ENCODE peak calls at places on chromosome X, in ten cellular contexts. S, B, A, Y, X, E, L, D, T and Q are unnamed samples. For H3K4me1, the result is how much of the 10 kb centered on the place peaks cover.

GRCh38 chrX:56798866-56799864 is 70.1 kb downstream of the NBDY start:
- DNase-seq in E (peak), B (peak), L (peak), X (peak), S (no peak), Y (no peak), A (no peak), D (no peak), T (no peak), Q (no peak)

GRCh38 chrX:113699939-113700338 is 859.3 kb upstream of the AMOT start:
- DNase-seq in T (no peak), Y (no peak), A (no peak), B (no peak), X (no peak), S (no peak), D (no peak), E (no peak), L (no peak), Q (no peak)

GRCh38 chrX:110420771-110421498 is 62.3 kb downstream of the RTL9 start:
- DNase-seq in E (no peak), A (no peak), B (no peak), S (no peak), D (no peak), Y (no peak), L (no peak), T (no peak), X (no peak), Q (no peak)

GRCh38 chrX:155068165-155068564 is 2.8 kb downstream of the CMC4 start:
- DNase-seq in B (no peak), T (peak), Y (no peak), E (no peak), X (no peak), S (no peak), D (no peak), L (no peak), A (no peak), Q (peak)

GRCh38 chrX:49947778-49948177 is 25.4 kb downstream of the CLCN5 start:
- DNase-seq in T (no peak), B (no peak), D (no peak), S (no peak), Y (no peak), L (no peak), X (no peak), A (no peak), E (no peak), Q (no peak)

GRCh38 chrX:11458175-11458574 is 165.0 kb downstream of the AMELX start:
- DNase-seq in X (no peak), S (peak), Y (no peak), E (peak), T (peak), L (no peak), D (no peak), B (no peak), A (peak), Q (no peak)

GRCh38 chrX:51332188-51332942 is at the start of gene NUDT10:
- DNase-seq in D (no peak), B (peak), S (peak), L (peak), A (no peak), X (peak), E (no peak), Y (peak), T (peak), Q (peak)

GRCh38 chrX:21479695-21480280 is 105.6 kb downstream of the CNKSR2 start:
- DNase-seq in B (no peak), X (no peak), D (peak), T (peak), L (peak), Y (peak), S (peak), E (no peak), A (no peak), Q (peak)

GRCh38 chrX:23436875-23437274 is 102.2 kb downstream of the PTCHD1 start:
- DNase-seq in Y (no peak), E (no peak), S (no peak), A (no peak), L (no peak), X (no peak), D (no peak), T (no peak), B (no peak), Q (no peak)

GRCh38 chrX:38515291-38515690 is 46.1 kb upstream of the TSPAN7 start:
- DNase-seq in A (no peak), D (no peak), L (no peak), T (no peak), S (no peak), E (no peak), Y (no peak), B (no peak), X (no peak), Q (no peak)

GRCh38 chrX:155997436-155997835 is at the start of gene IL9R:
- DNase-seq in B (no peak), D (peak), X (no peak), A (no peak), L (no peak), Y (peak), T (no peak), S (no peak), E (no peak), Q (no peak)

GRCh38 chrX:79413009-79413408 is 45.9 kb upstream of the ITM2A start:
- DNase-seq in Y (peak), B (no peak), X (no peak), L (peak), D (peak), A (no peak), S (no peak), T (no peak), E (no peak), Q (peak)

GRCh38 chrX:15761564-15762191 is 23.6 kb downstream of the CA5B start:
- DNase-seq in T (peak), E (no peak), S (no peak), Y (peak), B (no peak), X (no peak), D (peak), L (peak), A (no peak), Q (no peak)

GRCh38 chrX:33183366-33183765 is 28.0 kb downstream of the DMD start:
- DNase-seq in X (no peak), A (peak), E (no peak), Y (no peak), D (no peak), B (peak), L (no peak), T (peak), S (peak), Q (peak)

GRCh38 chrX:70046978-70047377 is 2.8 kb downstream of the AWAT2 start:
- DNase-seq in E (no peak), T (peak), S (no peak), B (no peak), A (no peak), X (no peak), Y (no peak), L (no peak), D (no peak), Q (no peak)

GRCh38 chrX:1534321-1535168 is 2.4 kb downstream of the P2RY8 start:
- DNase-seq in Y (peak), D (no peak), L (peak), X (no peak), S (no peak), T (no peak), A (no peak), E (no peak), B (no peak), Q (no peak)

GRCh38 chrX:80550722-80551121 is 130.5 kb downstream of the TENT5D start:
- DNase-seq in S (no peak), D (no peak), A (no peak), B (no peak), E (no peak), L (peak), T (no peak), Y (no peak), X (no peak), Q (no peak)

GRCh38 chrX:37509349-37509748 is 62.1 kb upstream of the LANCL3 start:
- DNase-seq in L (peak), S (no peak), D (no peak), Y (no peak), X (no peak), T (peak), A (no peak), E (no peak), B (no peak), Q (peak)

GRCh38 chrX:34130980-34131744 is 952 bp downstream of the FAM47A start:
- DNase-seq in E (no peak), B (peak), Y (no peak), S (no peak), T (no peak), D (no peak), A (no peak), X (no peak), L (no peak), Q (no peak)

GRCh38 chrX:97389761-97390192 is 506.1 kb downstream of the RPA4 start:
- DNase-seq in T (peak), D (no peak), A (no peak), L (no peak), S (no peak), X (no peak), B (no peak), Y (no peak), E (no peak), Q (peak)

GRCh38 chrX:135081695-135082094 is 29.8 kb upstream of the RTL8A start:
- DNase-seq in T (no peak), A (no peak), B (no peak), X (no peak), D (no peak), L (no peak), S (no peak), E (no peak), Y (no peak), Q (no peak)

GRCh38 chrX:6159468-6159867 is 69.2 kb downstream of the NLGN4X start:
- DNase-seq in S (no peak), E (no peak), A (no peak), D (no peak), T (no peak), X (no peak), Y (no peak), B (no peak), L (no peak), Q (no peak)

GRCh38 chrX:10286195-10286594 is 129.4 kb downstream of the CLCN4 start:
- DNase-seq in A (no peak), B (no peak), L (no peak), D (no peak), S (no peak), X (no peak), E (no peak), T (no peak), Y (no peak), Q (no peak)

GRCh38 chrX:118182050-118182449 is 65.4 kb upstream of the KLHL13 start:
- DNase-seq in S (no peak), X (no peak), E (no peak), A (no peak), L (no peak), T (peak), D (no peak), B (no peak), Y (no peak), Q (no peak)

GRCh38 chrX:2547746-2548145 is 47.0 kb upstream of the DHRSX start:
- DNase-seq in D (no peak), S (no peak), E (no peak), Y (no peak), B (no peak), T (no peak), A (no peak), X (no peak), L (no peak), Q (no peak)

GRCh38 chrX:14672611-14673172 is 143.4 kb downstream of the GLRA2 start:
- DNase-seq in D (no peak), X (no peak), A (no peak), B (no peak), E (no peak), L (no peak), S (no peak), T (no peak), Y (no peak), Q (no peak)

GRCh38 chrX:3811331-3812311 is 98.2 kb upstream of the PRKX start:
- DNase-seq in T (peak), L (peak), Y (peak), S (peak), B (no peak), X (peak), D (peak), A (no peak), E (peak), Q (peak)

GRCh38 chrX:111854778-111855490 is 21.0 kb upstream of the TRPC5OS start:
- DNase-seq in E (no peak), B (no peak), S (no peak), Y (no peak), D (peak), X (no peak), L (no peak), A (no peak), T (no peak), Q (peak)

GRCh38 chrX:28586891-28587635 is at the start of gene IL1RAPL1:
- DNase-seq in S (no peak), Y (no peak), A (no peak), T (peak), B (no peak), D (peak), L (peak), X (no peak), E (no peak), Q (peak)

GRCh38 chrX:134898450-134898849 is 92.3 kb upstream of the SMIM10 start:
- DNase-seq in Y (no peak), E (no peak), B (no peak), D (no peak), A (no peak), X (no peak), T (peak), S (no peak), L (no peak), Q (no peak)

GRCh38 chrX:70496491-70496890 is 51.9 kb downstream of the DLG3 start:
- DNase-seq in X (no peak), D (no peak), L (no peak), E (no peak), B (no peak), S (no peak), Y (no peak), A (no peak), T (no peak), Q (no peak)

GRCh38 chrX:134236690-134237362 is at the start of gene CCDC160:
- DNase-seq in Y (no peak), D (peak), B (peak), L (peak), S (peak), T (peak), E (no peak), X (peak), A (peak), Q (no peak)

GRCh38 chrX:24566233-24566632 is 80.9 kb downstream of the PCYT1B start:
- DNase-seq in Y (no peak), T (no peak), D (no peak), S (no peak), L (no peak), X (no peak), E (no peak), B (no peak), A (no peak), Q (no peak)

DNA sequence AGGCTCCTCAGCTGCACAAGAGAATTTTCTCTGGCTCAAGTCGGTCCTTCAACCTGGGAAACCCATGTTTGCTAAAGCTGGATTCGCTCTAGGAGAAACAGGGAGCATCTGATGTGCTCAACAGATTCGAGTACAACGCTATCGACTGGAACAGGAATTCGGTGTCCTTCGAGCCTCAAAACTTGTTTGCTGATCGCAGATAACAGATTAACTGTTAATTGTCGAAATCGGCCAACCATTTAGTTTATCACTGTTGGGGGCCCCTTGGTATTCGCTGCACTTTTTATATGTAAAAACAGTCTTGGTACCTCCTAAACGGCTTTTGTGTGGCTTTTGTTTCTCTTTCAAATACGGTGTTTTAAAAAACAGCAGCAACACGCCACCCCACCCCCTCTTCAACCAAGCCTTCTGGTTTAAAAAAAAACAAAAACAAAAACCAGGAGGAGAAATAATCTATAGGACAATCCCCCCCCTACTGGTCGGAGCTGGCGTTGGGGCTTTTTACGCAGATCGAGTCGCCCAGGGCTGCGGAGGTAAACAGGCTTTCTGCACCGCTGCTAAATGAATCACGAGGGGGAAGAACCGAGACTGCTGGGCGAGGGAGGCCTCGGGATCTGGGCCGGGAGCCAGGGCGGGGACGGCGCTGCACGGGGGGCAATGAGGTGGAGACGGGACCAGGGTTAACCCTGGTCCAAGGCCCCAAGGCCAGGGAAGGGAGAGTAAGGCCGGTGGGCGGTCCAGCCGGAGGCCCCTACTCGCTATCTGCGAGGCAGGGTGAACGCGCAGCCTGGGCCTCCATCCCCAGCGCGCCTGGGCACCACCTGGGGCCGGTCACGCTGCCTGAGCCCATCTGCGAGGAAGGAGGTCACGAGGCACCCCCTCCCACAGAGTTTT is 71.7 kb upstream of the BCOR start:
- DNase-seq in A (no peak), D (peak), E (no peak), X (peak), Y (peak), B (peak), S (no peak), T (peak), L (peak), Q (no peak)
- H3K4me1 ChIP-seq in A (under half), D (under half), E (under half), X (under half), Y (half or more), B (under half), S (under half), T (under half), L (under half), Q (under half)

DNA sequence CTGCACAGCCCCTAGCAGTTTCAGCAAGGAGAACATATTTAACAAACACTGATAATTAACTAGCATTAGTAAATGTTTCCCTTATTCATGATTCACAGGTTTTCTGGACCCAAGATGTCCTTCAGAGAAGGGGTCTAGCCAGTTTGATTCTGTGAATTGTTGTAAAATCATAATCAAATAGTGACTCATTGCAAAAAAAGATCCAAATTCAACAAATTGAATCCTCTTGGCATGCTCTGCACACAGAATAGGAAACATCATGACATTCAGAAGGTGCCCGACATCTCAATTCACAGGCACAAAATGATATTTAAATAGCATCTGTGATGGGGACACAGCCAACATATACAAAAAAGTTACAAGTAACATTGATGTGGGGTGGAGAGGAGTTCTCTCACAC is 100.1 kb downstream of the SH3KBP1 start:
- DNase-seq in L (no peak), A (no peak), D (no peak), E (no peak), B (no peak), S (no peak), Y (no peak), X (no peak), T (no peak), Q (no peak)
- H3K4me1 ChIP-seq in L (under half), A (under half), D (under half), E (under half), B (under half), S (under half), Y (half or more), X (under half), T (under half), Q (under half)

GRCh38 chrX:153878285-153878779 is 7.6 kb downstream of the L1CAM start:
- DNase-seq in S (no peak), D (no peak), T (no peak), Y (no peak), X (no peak), B (no peak), E (no peak), L (no peak), A (no peak), Q (no peak)
- H3K4me1 ChIP-seq in S (under half), D (under half), T (under half), Y (under half), X (under half), B (under half), E (under half), L (under half), A (under half), Q (under half)

GRCh38 chrX:13419276-13419675 is 99.4 kb upstream of the ATXN3L start:
- DNase-seq in D (no peak), E (no peak), L (no peak), B (no peak), T (no peak), A (no peak), Y (no peak), S (no peak), X (no peak), Q (no peak)

GRCh38 chrX:13412208-13412600 is 92.4 kb upstream of the ATXN3L start:
- DNase-seq in D (no peak), S (no peak), A (no peak), L (no peak), E (no peak), X (no peak), Y (no peak), B (no peak), T (no peak), Q (no peak)

GRCh38 chrX:13418126-13419091 is 98.6 kb upstream of the ATXN3L start:
- DNase-seq in T (peak), D (no peak), L (no peak), E (no peak), X (no peak), B (no peak), A (no peak), Y (no peak), S (no peak), Q (peak)

GRCh38 chrX:13414006-13414647 is 94.3 kb upstream of the ATXN3L start:
- DNase-seq in E (no peak), L (no peak), T (no peak), B (no peak), A (no peak), Y (no peak), X (no peak), D (no peak), S (no peak), Q (no peak)

DNA sequence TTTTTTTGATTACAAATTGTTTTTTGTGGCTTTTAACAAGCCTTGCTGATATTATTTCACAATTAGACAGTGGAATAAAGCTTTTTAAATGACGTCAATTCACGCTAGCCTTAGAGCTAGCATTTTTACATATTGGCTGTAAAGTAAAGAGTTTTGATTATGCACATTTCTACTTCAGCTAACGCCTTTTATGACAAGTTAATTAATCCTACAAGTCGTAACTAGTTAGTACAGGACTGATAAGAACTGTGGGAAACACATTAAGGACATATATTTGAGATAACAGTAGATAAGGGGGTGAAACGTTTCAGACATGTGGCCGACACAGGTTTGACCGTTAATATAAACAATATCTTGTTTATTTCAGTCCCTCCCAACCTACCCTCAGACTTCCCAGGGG is 95.7 kb upstream of the ATXN3L start:
- DNase-seq in E (no peak), D (no peak), Y (no peak), A (no peak), S (no peak), X (no peak), B (no peak), L (no peak), T (no peak), Q (no peak)
- H3K4me1 ChIP-seq in E (under half), D (under half), Y (under half), A (under half), S (under half), X (under half), B (under half), L (under half), T (under half), Q (under half)

DNA sequence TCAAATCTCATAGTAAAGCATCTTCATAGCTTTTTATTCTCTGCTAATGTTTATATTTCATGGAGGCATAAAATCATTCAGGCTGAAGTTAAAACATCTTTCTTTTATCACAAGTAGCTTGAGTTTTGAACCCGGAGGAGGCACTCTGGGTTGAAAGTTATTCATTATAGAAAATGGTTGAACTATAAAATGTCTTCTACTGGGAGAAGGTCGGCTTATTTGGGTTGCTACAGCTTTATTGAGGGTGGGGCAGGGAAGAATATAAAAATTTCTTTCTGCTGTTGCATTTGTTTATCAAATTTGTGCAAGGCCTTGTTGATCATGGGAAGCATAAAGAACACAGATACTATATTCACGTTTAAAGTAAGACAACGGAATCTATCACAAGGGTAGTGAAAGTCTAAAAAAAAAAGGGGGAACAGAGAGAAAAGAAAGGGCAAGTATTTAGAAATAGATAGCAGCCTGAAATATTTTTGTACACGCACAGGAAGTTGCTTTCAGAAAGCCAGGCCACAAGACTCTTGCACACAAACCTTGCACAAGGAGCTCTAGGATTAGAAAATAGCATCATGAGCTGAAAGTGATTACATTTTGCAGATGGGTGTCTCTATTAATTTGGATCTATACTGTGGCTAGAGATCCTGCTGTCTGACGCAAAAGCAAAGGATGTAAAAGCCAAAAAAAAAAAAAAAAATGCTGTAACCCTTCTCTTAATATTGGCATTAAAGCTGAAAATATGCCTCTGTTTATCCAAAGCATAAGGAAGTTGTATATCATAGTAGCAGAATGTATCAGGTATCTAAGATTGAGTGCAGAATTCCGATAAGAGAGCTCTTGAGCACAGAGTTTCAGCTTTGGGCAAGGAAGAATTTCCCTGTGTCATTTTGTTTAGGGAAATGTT is 37.2 kb upstream of the FAM9C start:
- DNase-seq in L (no peak), T (peak), A (no peak), D (no peak), X (no peak), E (no peak), B (no peak), Y (no peak), S (no peak), Q (no peak)
- H3K4me1 ChIP-seq in L (under half), T (under half), A (under half), D (under half), X (under half), E (under half), B (under half), Y (half or more), S (under half), Q (under half)